ENCODE peak calls at places on chromosomes 4 and X, in four cellular contexts. One of them, this sample, is unnamed.

GRCh38 chr4:135552131-135552530 is 1350.5 kb upstream of the PABPC4L start:
- DNase-seq in bronchial epithelial cell: peak; percentile 2
- DNase-seq in hippocampal formation: no peak
- DNase-seq in GM12865: no peak
- DNase-seq in this sample: no peak

GRCh38 chr4:32087211-32087610 is 1367.0 kb downstream of the PCDH7 start:
- DNase-seq in bronchial epithelial cell: no peak
- DNase-seq in hippocampal formation: no peak
- DNase-seq in GM12865: no peak
- DNase-seq in this sample: no peak

GRCh38 chr4:71783972-71784371 is at the start of gene GC:
- DNase-seq in bronchial epithelial cell: no peak
- DNase-seq in hippocampal formation: no peak
- DNase-seq in GM12865: no peak
- DNase-seq in this sample: no peak

GRCh38 chr4:1011022-1011694 is at the start of gene FGFRL1:
- DNase-seq in bronchial epithelial cell: peak; percentile 50
- DNase-seq in hippocampal formation: peak; percentile 63
- DNase-seq in GM12865: peak; percentile 89
- DNase-seq in this sample: no peak

GRCh38 chr4:150482581-150482980 is 99.4 kb upstream of the MAB21L2 start:
- DNase-seq in bronchial epithelial cell: peak; percentile 10
- DNase-seq in hippocampal formation: no peak
- DNase-seq in GM12865: no peak
- DNase-seq in this sample: no peak

GRCh38 chrX:97638621-97639020 is 754.9 kb downstream of the RPA4 start:
- DNase-seq in bronchial epithelial cell: no peak
- DNase-seq in hippocampal formation: no peak
- DNase-seq in GM12865: no peak
- DNase-seq in this sample: no peak

GRCh38 chrX:110442631-110443030 is 84.0 kb downstream of the RTL9 start:
- DNase-seq in bronchial epithelial cell: peak; percentile 59
- DNase-seq in hippocampal formation: no peak
- DNase-seq in GM12865: peak; percentile 28
- DNase-seq in this sample: no peak

GRCh38 chr4:81756042-81756441 is 284.3 kb upstream of the RASGEF1B start:
- DNase-seq in bronchial epithelial cell: no peak
- DNase-seq in hippocampal formation: no peak
- DNase-seq in GM12865: no peak
- DNase-seq in this sample: no peak

GRCh38 chr4:42678512-42678911 is 21.6 kb upstream of the ATP8A1 start:
- DNase-seq in bronchial epithelial cell: no peak
- DNase-seq in hippocampal formation: no peak
- DNase-seq in GM12865: no peak
- DNase-seq in this sample: no peak

GRCh38 chrX:9555354-9555753 is 90.5 kb downstream of the TBL1X start:
- DNase-seq in bronchial epithelial cell: peak; percentile 18
- DNase-seq in hippocampal formation: no peak
- DNase-seq in GM12865: no peak
- DNase-seq in this sample: no peak

GRCh38 chrX:54994668-54995452 is 872 bp upstream of the PFKFB1 start:
- DNase-seq in bronchial epithelial cell: no peak
- DNase-seq in hippocampal formation: no peak
- DNase-seq in GM12865: no peak
- DNase-seq in this sample: no peak

GRCh38 chr4:139738846-139739613 is 73.4 kb downstream of the MGST2 start:
- DNase-seq in bronchial epithelial cell: no peak
- DNase-seq in hippocampal formation: no peak
- DNase-seq in GM12865: no peak
- DNase-seq in this sample: no peak

GRCh38 chr4:142098900-142099299 is 462.5 kb downstream of the IL15 start:
- DNase-seq in bronchial epithelial cell: no peak
- DNase-seq in hippocampal formation: no peak
- DNase-seq in GM12865: no peak
- DNase-seq in this sample: no peak

GRCh38 chr4:76198411-76199237 is 15.0 kb downstream of the SCARB2 start:
- DNase-seq in bronchial epithelial cell: peak; percentile 61
- DNase-seq in hippocampal formation: peak; percentile 81
- DNase-seq in GM12865: peak; percentile 95
- DNase-seq in this sample: peak; percentile 42

GRCh38 chrX:136839196-136839595 is 41.3 kb downstream of the RBMX start:
- DNase-seq in bronchial epithelial cell: no peak
- DNase-seq in hippocampal formation: no peak
- DNase-seq in GM12865: no peak
- DNase-seq in this sample: no peak

GRCh38 chr4:1369091-1369450 is 22.1 kb downstream of the UVSSA start:
- DNase-seq in bronchial epithelial cell: no peak
- DNase-seq in hippocampal formation: no peak
- DNase-seq in GM12865: no peak
- DNase-seq in this sample: no peak

GRCh38 chr4:123876122-123876521 is 479.5 kb downstream of the SPRY1 start:
- DNase-seq in bronchial epithelial cell: no peak
- DNase-seq in hippocampal formation: no peak
- DNase-seq in GM12865: no peak
- DNase-seq in this sample: no peak

GRCh38 chr4:52126946-52127345 is 75.8 kb downstream of the SPATA18 start:
- DNase-seq in bronchial epithelial cell: peak; percentile 15
- DNase-seq in hippocampal formation: no peak
- DNase-seq in GM12865: no peak
- DNase-seq in this sample: no peak

GRCh38 chrX:75229774-75230173 is 44.1 kb upstream of the UPRT start:
- DNase-seq in bronchial epithelial cell: no peak
- DNase-seq in hippocampal formation: no peak
- DNase-seq in GM12865: peak; percentile 85
- DNase-seq in this sample: no peak

GRCh38 chr4:128591482-128591881 is 218.0 kb upstream of the JADE1 start:
- DNase-seq in bronchial epithelial cell: no peak
- DNase-seq in hippocampal formation: no peak
- DNase-seq in GM12865: no peak
- DNase-seq in this sample: no peak

GRCh38 chrX:40281341-40282005 is 183.7 kb upstream of the BCOR start:
- DNase-seq in bronchial epithelial cell: no peak
- DNase-seq in hippocampal formation: no peak
- DNase-seq in GM12865: peak; percentile 52
- DNase-seq in this sample: no peak

GRCh38 chr4:159765402-159765801 is 662.5 kb downstream of the RAPGEF2 start:
- DNase-seq in bronchial epithelial cell: no peak
- DNase-seq in hippocampal formation: no peak
- DNase-seq in GM12865: no peak
- DNase-seq in this sample: no peak

GRCh38 chr4:10173754-10174749 is 57.5 kb upstream of the WDR1 start:
- DNase-seq in bronchial epithelial cell: peak; percentile 40
- DNase-seq in hippocampal formation: no peak
- DNase-seq in GM12865: no peak
- DNase-seq in this sample: no peak

GRCh38 chr4:128536746-128537145 is 249.1 kb upstream of the PGRMC2 start:
- DNase-seq in bronchial epithelial cell: no peak
- DNase-seq in hippocampal formation: no peak
- DNase-seq in GM12865: no peak
- DNase-seq in this sample: no peak

GRCh38 chrX:71992711-71993110 is 82.1 kb downstream of the NHSL2 start:
- DNase-seq in bronchial epithelial cell: no peak
- DNase-seq in hippocampal formation: no peak
- DNase-seq in GM12865: peak; percentile 9
- DNase-seq in this sample: no peak

This sample was measured in amygdala.